ENCODE peak calls at places on chromosomes 3 and 15, in five cellular contexts. M, F, H, X and T are unnamed samples.

GRCh38 chr15:85581495-85581894 is 201.1 kb downstream of the AKAP13 start:
- DNase-seq in X (peak), M (no peak), H (no peak), F (no peak), T (peak)

GRCh38 chr3:115077501-115078250 is 69.4 kb downstream of the ZBTB20 start:
- DNase-seq in H (no peak), F (no peak), X (no peak), M (peak), T (no peak)

GRCh38 chr15:75530169-75530568 is 48.9 kb downstream of the PTPN9 start:
- DNase-seq in F (no peak), X (no peak), M (no peak), H (no peak), T (no peak)

GRCh38 chr3:118628704-118629341 is 405.8 kb downstream of the IGSF11 start:
- DNase-seq in M (peak), X (peak), F (no peak), H (peak), T (no peak)

GRCh38 chr15:57611119-57611518 is 19.4 kb downstream of the MYZAP start:
- DNase-seq in F (no peak), X (no peak), M (peak), H (no peak), T (no peak)

GRCh38 chr15:94582368-94582767 is 351.0 kb downstream of the MCTP2 start:
- DNase-seq in X (no peak), M (peak), H (peak), F (no peak), T (no peak)

GRCh38 chr15:93233710-93234109 is 144.7 kb upstream of the RGMA start:
- DNase-seq in M (no peak), H (no peak), F (no peak), X (no peak), T (peak)

GRCh38 chr3:47324278-47324865 is 41.6 kb downstream of the KLHL18 start:
- DNase-seq in X (peak), M (peak), F (no peak), H (peak), T (no peak)

GRCh38 chr3:194640829-194641228 is 7.6 kb upstream of the TMEM44 start:
- DNase-seq in F (no peak), M (peak), X (no peak), H (peak), T (no peak)

GRCh38 chr3:39133093-39133490 is 20.3 kb downstream of the CSRNP1 start:
- DNase-seq in H (no peak), X (no peak), M (no peak), F (no peak), T (no peak)

GRCh38 chr3:182644800-182645433 is 148.4 kb upstream of the ATP11B start:
- DNase-seq in X (no peak), F (no peak), M (no peak), H (no peak), T (peak)

GRCh38 chr15:57445872-57446271 is 69.6 kb downstream of the CGNL1 start:
- DNase-seq in M (no peak), F (no peak), X (no peak), H (peak), T (no peak)

GRCh38 chr15:67511606-67512005 is 9.3 kb upstream of the C15orf61 start:
- DNase-seq in F (no peak), M (no peak), H (no peak), X (no peak), T (no peak)

GRCh38 chr3:14145236-14145635 is 20.4 kb downstream of the TMEM43 start:
- DNase-seq in X (no peak), F (no peak), M (no peak), H (no peak), T (no peak)

GRCh38 chr3:14143271-14143605 is 18.4 kb downstream of the TMEM43 start:
- DNase-seq in F (no peak), H (no peak), X (no peak), M (no peak), T (no peak)

GRCh38 chr3:14142567-14143270 is 17.9 kb downstream of the TMEM43 start:
- DNase-seq in M (no peak), F (no peak), H (no peak), X (no peak), T (no peak)

GRCh38 chr3:14144423-14145075 is 19.7 kb downstream of the TMEM43 start:
- DNase-seq in M (peak), F (no peak), X (peak), H (peak), T (no peak)

DNA sequence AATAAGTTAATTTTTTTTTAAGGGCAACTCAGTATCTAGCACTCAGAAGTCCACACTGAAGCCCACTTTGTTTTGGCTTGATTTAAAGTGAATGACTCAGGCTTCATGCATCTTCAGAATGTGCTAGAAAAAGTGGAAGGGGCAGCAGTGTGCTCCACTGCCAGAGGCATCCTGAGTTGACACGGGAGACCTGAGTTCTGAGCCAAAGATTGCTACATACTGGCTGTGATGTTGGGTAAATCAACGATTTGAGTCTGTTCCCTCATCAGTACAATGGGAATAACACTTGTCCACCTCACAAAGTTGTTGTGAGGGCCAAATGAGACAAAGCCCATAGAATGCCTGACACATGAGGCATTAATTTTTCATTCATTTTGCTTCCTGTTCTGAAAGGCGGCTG is 19.0 kb downstream of the TMEM43 start:
- DNase-seq in H (no peak), X (peak), F (no peak), M (peak), T (no peak)
- TF ChIP-seq POLR2A in H (no peak), X (no peak), F (no peak), M (no peak), T (no peak)

DNA sequence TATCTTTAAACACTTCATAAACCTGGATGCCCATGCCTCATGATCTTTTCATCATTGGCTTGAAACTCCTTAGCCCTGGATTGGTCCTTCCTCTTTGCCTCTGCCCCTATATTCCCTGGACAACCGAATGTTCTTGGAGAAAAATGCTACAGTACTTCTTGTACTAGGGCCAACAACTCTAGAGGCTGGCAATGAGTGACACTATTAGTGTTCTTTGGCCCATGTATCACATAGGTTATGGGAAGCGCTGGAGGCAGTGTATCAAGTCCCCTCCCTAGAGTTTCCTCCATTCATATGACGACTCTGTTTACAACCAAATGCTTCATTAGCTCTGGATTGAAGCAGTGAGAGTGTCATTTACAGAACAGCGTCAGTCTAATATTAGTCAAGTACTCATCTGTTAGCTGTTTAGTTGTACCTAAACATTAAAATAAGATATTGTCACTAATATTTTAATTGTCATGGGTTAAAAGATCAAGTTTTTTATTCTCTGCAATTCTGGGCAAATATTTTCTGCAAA is 66.4 kb upstream of the MYO5C start:
- DNase-seq in F (no peak), H (no peak), X (no peak), M (no peak), T (no peak)
- H3K27ac ChIP-seq in F (peak), H (no peak), X (no peak), M (no peak), T (no peak)

DNA sequence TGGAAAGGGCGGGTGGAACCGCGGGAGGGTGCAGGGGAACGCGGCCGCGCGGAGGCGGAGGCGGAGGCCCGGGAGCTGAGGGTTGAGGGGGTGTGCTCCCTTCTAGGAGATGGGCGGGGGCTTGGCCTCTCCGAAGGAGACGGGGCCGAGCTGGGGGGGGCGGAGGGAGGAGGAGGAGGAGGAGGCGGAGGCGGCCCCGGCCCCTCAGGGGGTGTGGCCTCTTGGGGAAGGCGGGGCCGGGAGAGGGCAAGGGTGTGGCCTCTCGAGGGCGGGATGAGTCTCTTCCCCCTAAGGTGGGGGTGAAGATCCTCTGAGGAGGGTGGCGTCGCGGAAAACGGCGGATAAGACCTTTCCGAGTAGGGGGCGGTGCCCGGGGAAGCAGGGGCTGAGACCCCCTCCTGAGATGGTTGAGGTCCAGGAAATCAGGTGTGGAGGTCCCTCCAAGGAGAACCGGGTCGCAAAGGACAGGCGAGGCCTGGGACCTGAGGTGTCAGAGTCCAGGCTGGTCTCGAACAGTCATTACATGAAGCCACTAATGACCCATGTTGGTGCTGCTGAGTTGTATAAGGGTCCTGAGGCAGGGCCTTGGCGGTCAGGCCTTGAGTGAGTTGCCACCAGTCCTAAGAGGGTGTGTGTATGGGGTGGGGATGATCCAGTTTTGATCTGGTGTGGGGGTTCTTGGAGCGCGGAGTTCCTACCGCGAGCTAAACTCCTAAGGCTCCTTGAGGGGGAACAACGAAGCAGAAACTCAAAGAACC is 759 bp downstream of the WDR6 start:
- DNase-seq in H (peak), X (peak), M (peak), F (peak), T (peak)
- TF ChIP-seq POLR2AphosphoS5 in H (no peak), X (no peak), M (no peak), F (no peak), T (no peak)

GRCh38 chr3:50193746-50194127 is 2.3 kb downstream of the GNAT1 start:
- DNase-seq in M (no peak), F (no peak), X (no peak), H (no peak), T (no peak)

GRCh38 chr3:50195501-50196252 is 4.3 kb downstream of the GNAT1 start:
- DNase-seq in X (no peak), F (no peak), M (peak), H (no peak), T (no peak)

GRCh38 chr3:50196253-50196801 is 4.9 kb downstream of the GNAT1 start:
- DNase-seq in X (no peak), F (no peak), H (no peak), M (no peak), T (no peak)

GRCh38 chr3:50194128-50194902 is 2.9 kb downstream of the GNAT1 start:
- DNase-seq in H (peak), M (peak), F (peak), X (peak), T (peak)

DNA sequence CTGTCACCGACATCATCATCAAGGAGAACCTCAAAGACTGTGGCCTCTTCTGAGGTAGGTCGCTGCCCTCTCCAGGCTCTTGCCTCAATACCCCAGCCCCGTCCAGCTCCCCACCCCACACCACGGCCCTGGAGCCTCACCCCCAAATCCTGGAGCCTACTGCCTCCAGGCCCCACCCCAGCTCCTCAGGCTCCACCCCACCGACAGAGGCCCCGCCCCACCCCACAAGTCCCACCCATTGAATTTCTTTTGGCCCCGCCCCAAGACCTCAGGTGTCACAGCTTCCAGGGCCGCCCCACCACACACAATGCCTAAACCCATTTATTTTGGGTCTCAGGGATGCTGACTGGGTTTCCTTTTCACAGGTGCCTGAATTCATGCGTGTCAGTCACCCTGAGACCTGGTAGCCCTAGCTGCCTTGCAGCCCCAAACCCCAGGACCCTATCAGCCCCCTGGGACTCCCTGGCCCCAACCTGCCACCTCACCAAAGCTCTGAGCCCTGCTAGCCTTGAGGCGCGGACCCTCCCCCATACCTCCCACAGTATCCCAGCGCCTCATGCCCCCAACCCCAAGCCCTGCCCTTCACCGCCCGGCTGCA is 3.6 kb downstream of the GNAT1 start:
- DNase-seq in F (no peak), M (peak), X (no peak), H (peak), T (no peak)
- TF ChIP-seq POLR2A in F (no peak), M (no peak), X (no peak), H (no peak), T (no peak)

DNA sequence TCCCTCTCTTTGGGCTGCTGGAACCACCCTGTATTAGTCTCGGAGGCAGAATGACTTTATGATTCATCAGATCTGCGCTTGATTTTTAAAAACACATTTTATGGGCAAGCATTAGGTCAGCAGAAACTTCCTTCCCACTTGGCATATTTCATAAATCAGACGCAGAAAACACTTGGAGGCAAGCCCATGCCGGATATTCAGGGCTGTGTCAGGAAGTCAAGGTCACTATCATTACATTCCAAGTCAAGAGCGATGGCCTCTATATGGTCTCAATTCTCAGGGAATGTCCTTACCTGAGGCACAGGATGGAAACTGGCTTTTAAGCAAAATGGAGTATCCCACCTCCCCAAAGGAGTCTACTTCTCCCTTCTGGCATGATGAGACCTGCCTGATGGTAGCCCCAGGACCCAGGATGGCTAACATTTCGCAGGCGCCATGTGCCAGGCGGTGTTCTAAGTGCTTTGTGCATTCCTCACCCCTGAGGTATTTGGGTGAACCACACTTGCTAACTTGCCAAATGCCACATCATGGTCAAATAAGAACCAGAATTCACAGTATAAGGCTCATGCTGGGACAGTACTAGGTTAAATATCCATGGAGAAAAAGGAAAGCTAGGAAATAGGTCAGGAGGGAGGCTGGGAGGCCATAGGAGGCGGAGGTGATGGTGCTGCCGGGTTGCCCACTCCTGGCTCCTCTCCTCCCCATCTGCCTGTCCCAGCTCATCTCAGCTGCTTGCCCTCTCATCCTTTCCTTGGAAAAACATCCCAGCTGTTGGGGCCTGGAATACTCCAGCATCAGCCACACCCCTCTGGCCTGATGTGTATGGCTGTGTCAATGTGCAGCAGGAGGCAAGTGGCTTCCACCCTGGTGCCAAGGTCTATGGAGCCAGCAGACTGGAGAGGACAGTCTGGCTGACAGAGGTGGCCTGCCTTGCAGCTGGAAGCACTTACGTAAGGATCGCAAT is 18.8 kb downstream of the BCL2L10 start:
- DNase-seq in M (no peak), F (no peak), H (no peak), X (no peak), T (no peak)
- H3K27ac ChIP-seq in M (no peak), F (peak), H (no peak), X (no peak), T (no peak)

DNA sequence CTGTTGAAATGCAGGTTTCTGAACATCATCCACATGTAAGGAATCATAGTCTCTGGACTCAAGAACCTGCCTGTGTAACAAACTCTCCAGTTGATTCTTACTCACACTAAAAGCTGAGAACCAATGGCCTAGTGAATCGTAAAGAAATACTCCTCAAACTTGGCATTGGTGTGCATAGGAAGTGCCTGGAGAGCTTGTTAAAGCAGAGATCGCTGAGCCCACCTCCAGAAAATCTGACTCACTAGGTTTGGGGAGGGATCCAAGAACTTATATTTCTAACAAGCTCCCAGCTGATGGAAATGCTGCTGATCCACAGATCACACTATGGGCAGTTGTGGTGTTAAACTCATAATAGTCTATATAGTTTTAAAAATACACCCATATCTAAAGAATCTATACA is 55.8 kb upstream of the LMCD1 start:
- DNase-seq in M (no peak), X (no peak), H (no peak), F (no peak), T (no peak)
- TF ChIP-seq POLR2AphosphoS5 in M (no peak), X (no peak), H (no peak), F (no peak), T (peak)

GRCh38 chr3:37262816-37263393 is 88.5 kb upstream of the LRRFIP2 start:
- DNase-seq in H (no peak), F (no peak), X (no peak), M (no peak), T (no peak)
- TF ChIP-seq POLR2A in H (no peak), F (no peak), X (no peak), M (no peak), T (no peak)

DNA sequence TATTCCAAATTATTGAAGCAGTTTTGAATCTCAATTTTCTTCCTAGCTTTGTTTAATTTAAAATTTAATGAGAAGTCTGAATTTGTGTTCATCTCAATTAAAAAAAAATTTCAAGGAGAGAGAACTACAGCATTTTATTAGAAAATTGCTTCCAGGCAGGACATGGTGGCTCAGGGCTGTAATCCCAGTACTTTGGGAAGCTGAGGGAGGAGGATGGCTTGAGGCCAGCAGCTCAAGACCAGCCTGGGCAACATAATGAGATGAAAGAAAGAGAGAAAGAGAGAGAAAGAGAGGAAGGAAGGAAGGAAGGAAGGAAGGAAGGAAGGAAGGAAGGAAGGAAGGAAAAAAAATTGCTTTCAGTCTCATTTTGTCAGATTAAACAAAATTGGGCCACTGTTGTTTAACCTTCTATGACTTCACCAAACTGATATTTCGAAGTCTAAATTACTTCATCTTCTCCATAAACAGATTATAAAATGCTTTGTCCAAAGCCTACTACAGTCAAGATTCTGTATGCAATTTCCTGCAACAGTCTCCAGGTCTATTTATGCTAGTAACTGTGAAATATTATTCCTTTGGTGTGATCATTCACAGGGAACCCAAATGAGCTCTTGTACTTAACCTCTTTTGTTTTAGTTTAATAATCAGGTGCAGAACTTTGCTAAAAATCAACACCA is 6.6 kb upstream of the ABHD6 start:
- DNase-seq in F (no peak), M (no peak), X (no peak), H (no peak), T (no peak)
- H3K27ac ChIP-seq in F (no peak), M (no peak), X (no peak), H (no peak), T (no peak)

DNA sequence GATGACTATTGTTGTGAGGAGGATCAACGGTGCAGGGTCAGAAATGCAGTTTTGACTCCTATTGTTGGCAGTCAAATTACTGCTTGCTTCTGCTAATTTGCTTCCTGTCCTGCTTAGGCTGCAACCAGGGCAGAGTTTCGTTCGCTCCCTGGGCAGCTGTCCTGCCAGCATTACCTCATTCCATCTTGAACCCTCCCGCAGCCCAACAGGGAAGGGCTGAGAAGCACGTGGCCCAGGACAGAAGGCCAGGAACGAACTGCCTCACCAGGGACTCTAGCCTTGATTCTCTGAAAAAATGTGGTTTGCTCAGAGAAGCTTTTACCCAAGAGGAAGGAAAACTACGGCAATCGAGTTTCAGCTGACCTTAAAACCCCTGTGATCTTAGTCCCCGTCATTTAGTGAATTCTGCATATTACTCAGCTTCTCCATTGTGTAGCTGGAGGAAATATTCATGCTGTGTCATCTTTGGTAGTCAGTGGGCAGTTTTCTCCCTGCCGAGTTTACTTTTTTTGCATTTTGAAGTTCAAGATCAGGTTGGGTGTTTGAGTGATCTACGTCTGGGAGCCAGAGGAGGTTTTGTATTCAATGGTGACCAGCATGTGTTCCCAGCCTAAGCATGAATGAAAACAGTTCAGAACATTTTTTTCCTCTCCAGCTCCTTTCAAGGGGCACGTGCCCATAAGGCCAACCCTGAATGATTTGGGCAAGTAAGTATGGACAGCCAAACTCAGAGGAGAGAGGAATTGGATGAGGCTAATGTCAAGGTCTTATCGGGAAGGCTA is 23.0 kb downstream of the TLNRD1 start:
- DNase-seq in F (no peak), H (peak), M (no peak), X (peak), T (peak)
- TF ChIP-seq POLR2AphosphoS5 in F (peak), H (no peak), M (no peak), X (no peak), T (peak)